ENCODE peak calls at places on chromosomes 12 and 14, in ten cellular contexts. O is astrocyte, H is Panc1, Y is heart left ventricle, N is uterus, E is PC-3, P is fibroblast of lung, I is heart right ventricle, A is body of pancreas, V is A549. W is an unnamed sample. For H3K4me1, the result is how much of the 10 kb centered on the place peaks cover.

GRCh38 chr12:117035287-117035686 is 63.9 kb downstream of the TESC start:
- DNase-seq in Y (no peak), A (no peak), I (no peak), H (no peak), N (no peak), E (no peak), P (no peak), V (no peak), O (no peak), W (no peak)

GRCh38 chr12:24596768-24597388 is 352.0 kb downstream of the BCAT1 start:
- DNase-seq in H (peak), E (peak), P (peak), N (no peak), V (peak), Y (no peak), I (no peak), A (no peak), O (peak), W (no peak)

GRCh38 chr12:88242161-88242925 is 100.2 kb downstream of the TMTC3 start:
- DNase-seq in V (peak), E (peak), H (peak), P (peak), I (no peak), N (no peak), Y (no peak), A (no peak), O (peak), W (no peak)

GRCh38 chr12:41521872-41522379 is 333.8 kb downstream of the PDZRN4 start:
- DNase-seq in I (no peak), H (peak), O (peak), A (no peak), V (peak), P (peak), N (no peak), E (peak), Y (no peak), W (no peak)

GRCh38 chr12:95763809-95764253 is 26.7 kb downstream of the NTN4 start:
- DNase-seq in Y (peak), V (peak), H (peak), A (peak), E (peak), N (no peak), O (peak), P (peak), I (no peak), W (no peak)

GRCh38 chr14:92058006-92058917 is 18.4 kb upstream of the TRIP11 start:
- DNase-seq in E (no peak), P (no peak), A (no peak), I (no peak), H (no peak), V (no peak), N (no peak), Y (no peak), O (no peak), W (no peak)

GRCh38 chr14:74886001-74886400 is 4.3 kb downstream of the DLST start:
- DNase-seq in O (peak), E (no peak), P (peak), V (no peak), I (no peak), N (no peak), Y (no peak), A (no peak), H (no peak), W (no peak)

GRCh38 chr14:52918486-52918885 is 32.4 kb downstream of the FERMT2 start:
- DNase-seq in P (peak), A (no peak), E (peak), V (peak), N (no peak), Y (no peak), I (no peak), O (peak), H (peak), W (peak)

GRCh38 chr14:104184911-104185499 is 46.6 kb downstream of the KIF26A start:
- DNase-seq in I (peak), P (no peak), H (no peak), N (no peak), V (peak), Y (peak), A (no peak), E (peak), O (no peak), W (no peak)

GRCh38 chr12:111715242-111715641 is 29.4 kb downstream of the ACAD10 start:
- DNase-seq in N (no peak), I (peak), V (peak), Y (peak), A (no peak), H (no peak), O (peak), E (no peak), P (no peak), W (no peak)

GRCh38 chr12:77847060-77847541 is 16.4 kb downstream of the NAV3 start:
- DNase-seq in E (peak), P (no peak), O (peak), V (no peak), H (peak), Y (no peak), I (no peak), A (no peak), N (no peak), W (no peak)

GRCh38 chr12:104505095-104505819 is 48.5 kb downstream of the CHST11 start:
- DNase-seq in O (no peak), I (no peak), V (no peak), N (no peak), E (no peak), H (no peak), A (no peak), P (no peak), Y (no peak), W (no peak)

GRCh38 chr14:25094171-25094907 is 44.4 kb upstream of the STXBP6 start:
- DNase-seq in P (no peak), I (no peak), A (no peak), N (no peak), E (no peak), Y (no peak), H (no peak), O (peak), V (no peak), W (no peak)

GRCh38 chr12:22069851-22070250 is 23.8 kb downstream of the CMAS start:
- DNase-seq in P (no peak), H (no peak), I (no peak), Y (no peak), E (peak), A (no peak), N (no peak), O (no peak), V (no peak), W (no peak)

GRCh38 chr14:31059152-31059924 is 33.2 kb upstream of the STRN3 start:
- DNase-seq in I (peak), E (peak), O (peak), Y (peak), V (peak), P (peak), N (peak), H (no peak), A (peak), W (no peak)

GRCh38 chr14:21923820-21924219 is 250.2 kb upstream of the OR4E1 start:
- DNase-seq in A (no peak), H (no peak), I (no peak), E (no peak), O (no peak), Y (no peak), N (no peak), V (no peak), P (no peak), W (peak)

GRCh38 chr14:35158951-35159653 is 36.8 kb downstream of the PRORP start:
- DNase-seq in E (no peak), O (peak), P (no peak), I (no peak), Y (no peak), V (no peak), H (no peak), A (no peak), N (no peak), W (no peak)

GRCh38 chr14:89767861-89768268 is 186.7 kb downstream of the EFCAB11 start:
- DNase-seq in N (no peak), Y (peak), I (no peak), P (peak), V (peak), E (peak), H (peak), A (peak), O (peak), W (peak)

GRCh38 chr12:120654656-120655055 is 14.2 kb downstream of the CABP1 start:
- DNase-seq in O (no peak), N (peak), Y (peak), P (no peak), E (no peak), I (peak), H (no peak), A (no peak), V (no peak), W (no peak)

GRCh38 chr12:105084251-105085250 is at the start of gene ALDH1L2:
- DNase-seq in I (peak), E (peak), Y (peak), A (peak), H (no peak), N (peak), O (peak), V (peak), P (peak), W (peak)

GRCh38 chr14:68806526-68807147 is 13.8 kb upstream of the ZFP36L1 start:
- DNase-seq in Y (no peak), A (no peak), H (no peak), O (no peak), N (no peak), E (no peak), P (no peak), I (no peak), V (no peak), W (no peak)

GRCh38 chr12:58140395-58140794 is 199.0 kb downstream of the ATP23 start:
- DNase-seq in N (no peak), A (no peak), E (no peak), O (no peak), I (no peak), H (no peak), Y (no peak), V (no peak), P (no peak), W (no peak)

GRCh38 chr14:63045234-63045611 is at the start of gene KCNH5:
- DNase-seq in O (peak), Y (peak), I (peak), V (peak), A (peak), P (peak), N (peak), H (no peak), E (peak), W (no peak)

GRCh38 chr14:63045612-63046320 is 508 bp upstream of the KCNH5 start:
- DNase-seq in I (no peak), N (peak), A (peak), H (no peak), V (peak), O (peak), E (no peak), P (peak), Y (peak), W (no peak)

DNA sequence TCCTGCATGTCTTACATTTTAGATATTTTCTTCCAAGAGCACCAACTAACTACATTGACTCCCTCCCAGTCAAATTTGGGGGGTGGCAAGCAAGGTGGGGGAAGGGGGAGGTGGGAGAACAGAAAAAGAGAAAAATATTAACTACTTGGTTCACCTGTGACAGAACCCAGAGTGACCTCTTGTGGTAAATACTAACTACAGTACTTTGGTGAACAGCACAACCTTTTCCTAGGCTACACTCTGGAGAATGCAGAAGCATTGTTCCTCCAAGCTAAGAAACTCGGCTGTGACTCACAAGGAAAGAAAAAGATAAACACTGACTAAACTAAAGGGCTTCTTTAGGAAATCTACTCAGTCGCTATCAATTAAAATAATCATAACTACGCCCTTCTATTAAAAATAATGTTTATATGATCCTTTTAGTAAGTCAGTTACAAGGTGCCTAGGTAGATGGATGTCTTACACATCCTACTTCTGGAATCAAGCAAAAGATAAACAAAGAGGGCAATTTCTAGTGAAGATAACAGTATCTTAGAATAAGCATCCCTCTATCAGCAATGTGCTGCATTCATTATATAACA is 5.4 kb downstream of the KCNH5 start:
- DNase-seq in I (no peak), N (no peak), P (peak), V (peak), O (peak), H (peak), E (peak), A (no peak), Y (no peak), W (no peak)
- TF ChIP-seq CTCF in I (peak), N (no peak), P (peak), V (peak), O (peak), H (peak), E (peak), A (no peak), Y (peak), W (no peak)

DNA sequence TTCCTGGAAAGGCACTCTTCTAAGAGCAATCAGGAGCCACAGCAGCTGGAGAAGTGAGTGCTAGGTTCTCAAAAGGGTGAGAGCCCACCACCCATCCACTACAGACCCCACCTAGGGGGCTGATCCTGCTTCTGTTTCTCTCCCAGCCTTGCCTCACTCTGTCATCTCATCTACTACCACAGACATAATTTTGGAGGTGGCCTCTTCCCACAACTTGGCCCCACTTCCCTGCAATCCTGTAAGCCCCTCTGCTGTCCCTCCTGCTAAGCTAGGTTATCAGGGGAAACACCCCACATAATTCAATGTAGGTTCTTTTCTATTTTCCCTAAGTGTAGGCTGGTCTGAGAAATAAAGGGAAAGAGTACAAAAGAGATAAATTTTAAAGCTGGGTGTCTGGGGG is 16.5 kb downstream of the KRT76 start:
- DNase-seq in V (no peak), A (no peak), Y (no peak), H (no peak), O (no peak), N (no peak), P (no peak), E (no peak), I (no peak), W (no peak)
- H3K4me3 ChIP-seq in V (no peak), A (no peak), Y (no peak), H (no peak), O (no peak), N (no peak), P (no peak), E (no peak), I (no peak), W (no peak)

GRCh38 chr12:89352492-89353187 is at the start of gene DUSP6:
- DNase-seq in N (peak), P (peak), Y (peak), O (peak), H (peak), V (peak), E (peak), A (peak), I (peak), W (peak)

GRCh38 chr12:89350661-89351488 is 1.4 kb downstream of the DUSP6 start:
- DNase-seq in P (peak), H (no peak), Y (no peak), A (peak), E (no peak), V (no peak), O (no peak), I (peak), N (no peak), W (peak)

GRCh38 chr12:89350260-89350659 is 2.0 kb downstream of the DUSP6 start:
- DNase-seq in N (no peak), I (no peak), A (no peak), H (no peak), V (no peak), O (no peak), Y (no peak), E (no peak), P (no peak), W (no peak)

GRCh38 chr12:89352242-89352491 is 134 bp downstream of the DUSP6 start:
- DNase-seq in A (no peak), N (no peak), P (no peak), I (no peak), Y (no peak), O (no peak), H (no peak), V (no peak), E (no peak), W (no peak)

DNA sequence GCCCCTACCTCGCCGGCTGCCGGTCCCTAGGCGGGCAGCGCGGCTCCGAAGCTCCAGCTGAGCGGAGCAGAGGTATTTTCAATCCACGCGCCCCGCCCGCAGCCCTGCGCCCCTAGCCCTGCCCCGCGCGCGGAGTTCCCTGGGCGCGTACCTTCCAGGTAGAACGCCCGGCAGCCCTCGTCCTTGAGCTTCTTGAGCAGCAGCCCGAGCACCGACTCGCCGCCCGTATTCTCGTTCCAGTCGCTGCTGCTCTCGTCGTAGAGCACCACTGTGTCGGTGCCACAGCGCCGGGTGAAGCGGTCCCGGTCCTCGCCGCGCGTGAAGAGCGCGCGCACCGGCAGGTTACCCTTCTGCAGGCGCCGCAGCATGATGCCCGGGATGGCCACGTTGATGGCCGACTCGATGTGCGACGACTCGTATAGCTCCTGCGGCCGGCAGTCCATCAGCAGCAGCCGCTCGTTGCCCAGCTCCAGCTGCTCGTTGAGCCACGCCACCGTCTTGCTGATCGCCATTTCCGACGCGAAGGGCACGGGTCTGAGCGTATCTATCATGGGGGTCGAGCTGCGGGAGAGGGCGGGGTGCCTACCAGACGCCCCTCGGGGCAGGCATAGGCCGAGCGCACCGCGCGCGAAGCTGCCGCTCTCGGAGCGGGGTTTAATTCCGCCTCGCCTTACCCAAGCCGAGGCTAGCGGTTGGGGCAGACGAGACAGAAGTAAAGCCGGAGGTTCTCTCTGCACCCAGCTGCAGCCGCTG is 636 bp downstream of the DUSP6 start:
- DNase-seq in I (peak), N (peak), P (peak), E (no peak), Y (peak), V (peak), O (peak), A (peak), H (no peak), W (peak)
- H3K4me1 ChIP-seq in I (under half), N (under half), P (under half), E (under half), Y (under half), V (under half), O (half or more), A (under half), H (under half), W (under half)

DNA sequence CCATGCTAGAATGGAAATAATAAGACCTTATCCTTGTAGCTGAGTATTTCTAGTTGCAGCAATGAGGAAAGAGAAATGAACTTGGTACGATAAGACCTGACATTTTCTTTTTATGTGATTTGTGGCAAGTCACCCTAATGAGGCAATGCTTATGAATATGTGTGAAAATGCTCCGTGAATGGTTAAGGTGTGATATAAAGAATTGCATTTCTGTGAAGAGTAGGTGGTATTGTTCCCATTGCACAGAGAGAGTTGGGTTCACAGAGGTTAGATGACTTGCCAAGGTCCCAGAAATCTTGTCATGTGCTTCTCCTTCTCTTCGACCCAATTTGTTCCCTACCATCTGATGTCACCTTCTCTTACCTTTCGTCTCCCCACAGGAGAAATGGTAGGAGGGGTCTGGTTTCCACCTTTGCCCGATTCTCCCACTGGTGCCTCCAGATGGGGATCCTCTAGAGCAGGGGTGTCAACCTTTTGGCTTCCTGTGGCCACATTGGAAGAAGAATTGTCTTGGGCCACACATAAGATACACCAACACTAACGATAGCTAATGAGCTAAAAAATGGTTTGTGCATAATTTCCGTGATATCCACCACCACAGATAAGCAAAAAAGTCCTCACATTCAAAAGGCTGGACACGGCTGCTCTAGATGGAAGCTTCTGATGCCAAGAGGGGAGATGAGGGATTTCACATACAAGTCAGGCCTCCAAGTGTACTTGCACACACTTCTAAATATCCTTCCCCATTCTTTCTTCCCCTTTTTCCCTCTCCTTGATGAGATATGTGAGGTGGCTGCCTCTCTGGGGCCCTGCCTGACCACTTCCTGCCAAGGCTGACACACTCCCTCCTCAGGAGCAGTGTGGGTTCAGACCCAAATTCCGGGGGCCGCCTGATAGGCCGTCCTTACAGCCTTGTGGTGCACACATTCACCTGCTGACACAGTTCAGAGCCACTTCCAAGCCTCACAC is 96.1 kb downstream of the PLXNC1 start:
- DNase-seq in O (no peak), N (no peak), I (no peak), V (no peak), P (no peak), H (no peak), A (no peak), Y (no peak), E (no peak), W (peak)
- TF ChIP-seq CTCF in O (no peak), N (no peak), I (no peak), V (no peak), P (no peak), H (no peak), A (no peak), Y (no peak), E (no peak), W (no peak)

GRCh38 chr12:54940695-54941315 is 43.8 kb downstream of the TESPA1 start:
- DNase-seq in Y (no peak), I (no peak), E (peak), V (no peak), N (no peak), P (no peak), A (no peak), H (no peak), O (no peak), W (no peak)
- H3K4me3 ChIP-seq in Y (no peak), I (no peak), E (peak), V (no peak), N (no peak), P (no peak), A (no peak), H (no peak), O (no peak), W (no peak)

GRCh38 chr14:51677738-51678137 is 26.0 kb downstream of the FRMD6 start:
- DNase-seq in V (no peak), P (no peak), H (no peak), E (no peak), Y (no peak), N (no peak), I (no peak), A (no peak), O (no peak), W (no peak)

GRCh38 chr14:51680031-51680430 is 28.3 kb downstream of the FRMD6 start:
- DNase-seq in A (no peak), I (no peak), H (no peak), E (no peak), O (no peak), Y (no peak), P (no peak), V (no peak), N (no peak), W (no peak)

GRCh38 chr14:51677276-51677675 is 25.6 kb downstream of the FRMD6 start:
- DNase-seq in O (peak), I (no peak), P (peak), V (no peak), H (no peak), A (no peak), N (no peak), Y (no peak), E (no peak), W (no peak)

GRCh38 chr14:51674294-51675002 is 22.7 kb downstream of the FRMD6 start:
- DNase-seq in A (no peak), H (no peak), V (no peak), Y (no peak), P (no peak), E (peak), O (peak), I (no peak), N (no peak), W (no peak)

GRCh38 chr14:51676549-51676948 is 24.8 kb downstream of the FRMD6 start:
- DNase-seq in O (no peak), V (no peak), A (no peak), N (no peak), E (no peak), H (no peak), I (no peak), Y (no peak), P (no peak), W (no peak)
- H3K4me1 ChIP-seq in O (half or more), V (under half), A (under half), N (under half), E (under half), H (under half), I (under half), Y (under half), P (under half), W (under half)

W was measured in CD8-positive, alpha-beta T cell.